ENCODE peak calls at places on chromosome 18, in four cellular contexts. One of them, this sample, is unnamed.

GRCh38 chr18:55406374-55407045 is 181.5 kb downstream of the TCF4 start:
- DNase-seq in GM12878: no peak
- DNase-seq in HepG2: no peak
- DNase-seq in K562: no peak
- DNase-seq in this sample: no peak

GRCh38 chr18:75154997-75155396 is 53.9 kb downstream of the PTGR3 start:
- DNase-seq in GM12878: no peak
- DNase-seq in HepG2: no peak
- DNase-seq in K562: no peak
- DNase-seq in this sample: no peak

GRCh38 chr18:55839350-55839749 is 251.4 kb upstream of the TCF4 start:
- DNase-seq in GM12878: no peak
- DNase-seq in HepG2: no peak
- DNase-seq in K562: no peak
- DNase-seq in this sample: no peak

GRCh38 chr18:10094154-10094553 is 180.3 kb downstream of the VAPA start:
- DNase-seq in GM12878: no peak
- DNase-seq in HepG2: no peak
- DNase-seq in K562: no peak
- DNase-seq in this sample: no peak

GRCh38 chr18:35581555-35582309 is at the start of gene GALNT1:
- DNase-seq in GM12878: no peak
- DNase-seq in HepG2: no peak
- DNase-seq in K562: peak
- DNase-seq in this sample: peak

GRCh38 chr18:6878881-6879280 is 149.4 kb downstream of the ARHGAP28 start:
- DNase-seq in GM12878: no peak
- DNase-seq in HepG2: no peak
- DNase-seq in K562: no peak
- DNase-seq in this sample: no peak

GRCh38 chr18:74478316-74478715 is 17.8 kb upstream of the CNDP2 start:
- DNase-seq in GM12878: no peak
- DNase-seq in HepG2: no peak
- DNase-seq in K562: no peak
- DNase-seq in this sample: no peak

GRCh38 chr18:21777814-21778213 is 37.2 kb downstream of the MIB1 start:
- DNase-seq in GM12878: peak
- DNase-seq in HepG2: no peak
- DNase-seq in K562: no peak
- DNase-seq in this sample: no peak

GRCh38 chr18:5894613-5895299 is 566 bp downstream of the TMEM200C start:
- DNase-seq in GM12878: no peak
- DNase-seq in HepG2: no peak
- DNase-seq in K562: no peak
- DNase-seq in this sample: peak

GRCh38 chr18:14014456-14014855 is 99.1 kb upstream of the MC2R start:
- DNase-seq in GM12878: no peak
- DNase-seq in HepG2: no peak
- DNase-seq in K562: no peak
- DNase-seq in this sample: no peak

GRCh38 chr18:8661754-8662573 is 43.4 kb upstream of the MTCL1 start:
- DNase-seq in GM12878: no peak
- DNase-seq in HepG2: no peak
- DNase-seq in K562: peak
- DNase-seq in this sample: peak

GRCh38 chr18:410103-410502 is 90.4 kb downstream of the COLEC12 start:
- DNase-seq in GM12878: no peak
- DNase-seq in HepG2: no peak
- DNase-seq in K562: no peak
- DNase-seq in this sample: no peak

GRCh38 chr18:53441761-53442414 is 782.6 kb downstream of the MBD2 start:
- DNase-seq in GM12878: no peak
- DNase-seq in HepG2: no peak
- DNase-seq in K562: no peak
- DNase-seq in this sample: no peak

GRCh38 chr18:35174093-35174731 is 66.6 kb upstream of the ZNF397 start:
- DNase-seq in GM12878: peak
- DNase-seq in HepG2: no peak
- DNase-seq in K562: peak
- DNase-seq in this sample: no peak

GRCh38 chr18:54950221-54950620 is 9.0 kb downstream of the CCDC68 start:
- DNase-seq in GM12878: no peak
- DNase-seq in HepG2: peak
- DNase-seq in K562: no peak
- DNase-seq in this sample: no peak

GRCh38 chr18:56990678-56991077 is 156.2 kb upstream of the BOD1L2 start:
- DNase-seq in GM12878: no peak
- DNase-seq in HepG2: no peak
- DNase-seq in K562: no peak
- DNase-seq in this sample: no peak

GRCh38 chr18:48060346-48060745 is 129.9 kb upstream of the SMAD2 start:
- DNase-seq in GM12878: no peak
- DNase-seq in HepG2: no peak
- DNase-seq in K562: no peak
- DNase-seq in this sample: no peak

GRCh38 chr18:49650426-49650891 is 88.6 kb downstream of the LIPG start:
- DNase-seq in GM12878: no peak
- DNase-seq in HepG2: no peak
- DNase-seq in K562: no peak
- DNase-seq in this sample: no peak

GRCh38 chr18:47545613-47546012 is 294.2 kb upstream of the SKOR2 start:
- DNase-seq in GM12878: no peak
- DNase-seq in HepG2: peak
- DNase-seq in K562: no peak
- DNase-seq in this sample: peak

DNA sequence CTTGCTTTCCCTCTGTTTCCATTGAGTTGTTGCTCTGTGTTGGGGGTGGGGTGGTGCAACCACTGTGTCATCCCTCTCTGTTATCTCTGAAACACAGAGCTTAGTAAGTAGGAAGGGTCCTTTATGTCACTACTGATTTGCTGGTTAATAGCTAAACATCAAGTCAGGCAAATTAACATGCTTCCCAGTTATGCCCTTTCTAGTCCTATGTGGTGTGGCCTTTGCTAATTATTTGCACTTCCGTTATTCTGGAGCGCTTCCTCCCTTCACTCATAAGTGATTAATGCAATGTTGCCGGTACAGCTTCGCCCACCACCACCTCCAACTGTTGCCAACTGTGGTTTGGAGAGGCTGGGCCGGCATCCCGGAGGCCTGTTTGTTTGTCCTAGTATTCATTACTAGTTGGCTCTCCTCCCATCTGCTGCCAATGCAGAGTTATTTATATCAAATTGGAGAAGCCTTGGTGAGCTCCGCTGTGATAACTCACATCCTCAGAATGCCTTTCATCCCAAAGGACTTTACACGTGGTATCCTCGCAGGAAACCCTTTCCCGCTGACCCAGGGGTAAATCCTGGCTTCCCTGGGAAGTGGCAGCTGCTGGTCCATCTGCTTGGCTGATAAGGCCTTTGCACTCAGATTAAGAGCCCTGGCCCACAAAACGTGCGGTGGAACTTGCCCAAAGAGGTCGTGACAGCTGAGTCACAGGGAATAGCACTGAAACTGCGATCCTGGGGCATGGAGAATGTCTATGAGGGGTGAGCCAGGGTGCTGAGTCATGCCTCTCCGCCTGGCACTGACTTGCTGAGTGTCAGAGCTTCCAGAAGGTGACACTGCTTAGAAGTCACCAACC is 72.1 kb upstream of the ZCCHC2 start:
- DNase-seq in GM12878: no peak
- DNase-seq in HepG2: peak
- DNase-seq in K562: peak
- DNase-seq in this sample: no peak
- TF ChIP-seq NR2C2 in GM12878: no peak
- TF ChIP-seq NR2C2 in HepG2: no peak
- TF ChIP-seq NR2C2 in K562: peak
- TF ChIP-seq NR2C2 in this sample: no peak

GRCh38 chr18:61851940-61852451 is 40.8 kb downstream of the RNF152 start:
- DNase-seq in GM12878: no peak
- DNase-seq in HepG2: no peak
- DNase-seq in K562: no peak
- DNase-seq in this sample: no peak

GRCh38 chr18:61852496-61852895 is 40.3 kb downstream of the RNF152 start:
- DNase-seq in GM12878: no peak
- DNase-seq in HepG2: no peak
- DNase-seq in K562: no peak
- DNase-seq in this sample: no peak

GRCh38 chr18:61847164-61847791 is 45.5 kb downstream of the RNF152 start:
- DNase-seq in GM12878: peak
- DNase-seq in HepG2: no peak
- DNase-seq in K562: no peak
- DNase-seq in this sample: no peak

GRCh38 chr18:61851279-61851678 is 41.5 kb downstream of the RNF152 start:
- DNase-seq in GM12878: no peak
- DNase-seq in HepG2: no peak
- DNase-seq in K562: no peak
- DNase-seq in this sample: no peak

DNA sequence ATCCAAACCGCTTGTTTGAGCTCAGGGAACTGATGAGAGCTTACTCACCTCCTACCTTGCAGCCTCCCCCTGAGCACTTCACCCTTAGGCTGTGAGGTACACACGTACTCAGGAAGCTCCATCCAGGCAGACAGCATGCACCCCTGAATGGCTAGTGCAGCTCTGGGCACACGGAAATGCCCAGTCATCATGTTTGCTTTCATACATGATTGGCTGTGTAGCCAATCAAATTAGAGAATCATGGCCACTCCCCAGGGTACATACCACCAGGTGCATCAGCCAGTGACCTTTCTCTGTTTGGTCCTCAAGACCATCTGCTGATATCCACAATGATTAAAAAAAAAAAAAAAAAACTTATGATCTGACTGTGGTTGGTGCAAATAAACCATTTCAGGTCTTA is 42.1 kb downstream of the RNF152 start:
- DNase-seq in GM12878: no peak
- DNase-seq in HepG2: no peak
- DNase-seq in K562: no peak
- DNase-seq in this sample: no peak
- TF ChIP-seq TCF7 in GM12878: no peak
- TF ChIP-seq TCF7 in HepG2: no peak
- TF ChIP-seq TCF7 in K562: no peak
- TF ChIP-seq TCF7 in this sample: no peak

DNA sequence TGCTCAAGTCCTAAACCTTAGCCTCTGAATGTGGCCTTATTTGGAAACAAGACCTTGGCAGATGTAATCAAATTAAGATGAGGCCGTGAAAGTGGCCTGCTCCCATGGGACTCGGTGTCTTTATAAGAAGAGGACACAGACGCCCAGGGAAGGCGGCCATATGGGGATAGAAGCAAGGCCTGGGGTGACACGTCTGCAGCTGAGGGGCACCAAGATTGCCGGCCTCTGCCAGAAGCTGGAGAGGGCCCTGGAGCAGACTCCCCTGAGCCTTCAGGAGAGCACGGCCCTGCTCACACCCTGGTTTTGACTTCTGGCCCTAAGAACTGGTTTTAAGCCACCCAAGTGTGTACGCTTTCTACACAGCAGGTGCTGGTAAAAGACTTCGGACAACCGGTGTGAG is 29.2 kb upstream of the SALL3 start:
- DNase-seq in GM12878: no peak
- DNase-seq in HepG2: no peak
- DNase-seq in K562: no peak
- DNase-seq in this sample: no peak
- TF ChIP-seq CREM in GM12878: no peak
- TF ChIP-seq CREM in HepG2: no peak
- TF ChIP-seq CREM in K562: no peak
- TF ChIP-seq CREM in this sample: no peak

GRCh38 chr18:25329783-25330182 is 22.2 kb downstream of the ZNF521 start:
- DNase-seq in GM12878: no peak
- DNase-seq in HepG2: no peak
- DNase-seq in K562: no peak
- DNase-seq in this sample: no peak
- TF ChIP-seq NR2C2 in GM12878: no peak
- TF ChIP-seq NR2C2 in HepG2: no peak
- TF ChIP-seq NR2C2 in K562: no peak
- TF ChIP-seq NR2C2 in this sample: no peak

DNA sequence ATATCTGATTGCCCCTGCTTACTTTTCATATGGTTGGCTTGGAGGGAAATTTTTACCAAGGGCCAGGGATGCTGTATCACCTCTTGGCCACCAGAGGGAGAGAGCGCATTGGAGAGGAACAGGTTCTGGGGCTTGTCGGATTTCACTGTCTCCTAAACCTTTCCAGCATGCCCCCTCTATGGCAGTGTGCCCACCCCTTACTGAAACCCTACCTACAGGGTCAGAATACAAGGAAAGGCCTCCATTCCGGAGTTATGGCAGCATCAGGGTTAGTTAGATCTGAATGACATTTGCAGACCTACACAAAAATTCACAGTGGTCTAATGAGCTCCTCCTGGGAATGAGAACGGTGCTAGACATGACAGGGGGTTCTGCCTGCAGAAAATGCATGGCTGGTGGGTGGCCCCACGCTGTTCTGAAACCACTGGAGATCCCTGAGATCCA is 5.8 kb downstream of the SLC14A2 start:
- DNase-seq in GM12878: no peak
- DNase-seq in HepG2: peak
- DNase-seq in K562: peak
- DNase-seq in this sample: peak
- TF ChIP-seq TCF7 in GM12878: no peak
- TF ChIP-seq TCF7 in HepG2: no peak
- TF ChIP-seq TCF7 in K562: no peak
- TF ChIP-seq TCF7 in this sample: no peak

GRCh38 chr18:58937204-58937603 is 72.5 kb downstream of the ZNF532 start:
- DNase-seq in GM12878: no peak
- DNase-seq in HepG2: no peak
- DNase-seq in K562: no peak
- DNase-seq in this sample: no peak
- TF ChIP-seq CREM in GM12878: no peak
- TF ChIP-seq CREM in HepG2: no peak
- TF ChIP-seq CREM in K562: no peak
- TF ChIP-seq CREM in this sample: no peak

DNA sequence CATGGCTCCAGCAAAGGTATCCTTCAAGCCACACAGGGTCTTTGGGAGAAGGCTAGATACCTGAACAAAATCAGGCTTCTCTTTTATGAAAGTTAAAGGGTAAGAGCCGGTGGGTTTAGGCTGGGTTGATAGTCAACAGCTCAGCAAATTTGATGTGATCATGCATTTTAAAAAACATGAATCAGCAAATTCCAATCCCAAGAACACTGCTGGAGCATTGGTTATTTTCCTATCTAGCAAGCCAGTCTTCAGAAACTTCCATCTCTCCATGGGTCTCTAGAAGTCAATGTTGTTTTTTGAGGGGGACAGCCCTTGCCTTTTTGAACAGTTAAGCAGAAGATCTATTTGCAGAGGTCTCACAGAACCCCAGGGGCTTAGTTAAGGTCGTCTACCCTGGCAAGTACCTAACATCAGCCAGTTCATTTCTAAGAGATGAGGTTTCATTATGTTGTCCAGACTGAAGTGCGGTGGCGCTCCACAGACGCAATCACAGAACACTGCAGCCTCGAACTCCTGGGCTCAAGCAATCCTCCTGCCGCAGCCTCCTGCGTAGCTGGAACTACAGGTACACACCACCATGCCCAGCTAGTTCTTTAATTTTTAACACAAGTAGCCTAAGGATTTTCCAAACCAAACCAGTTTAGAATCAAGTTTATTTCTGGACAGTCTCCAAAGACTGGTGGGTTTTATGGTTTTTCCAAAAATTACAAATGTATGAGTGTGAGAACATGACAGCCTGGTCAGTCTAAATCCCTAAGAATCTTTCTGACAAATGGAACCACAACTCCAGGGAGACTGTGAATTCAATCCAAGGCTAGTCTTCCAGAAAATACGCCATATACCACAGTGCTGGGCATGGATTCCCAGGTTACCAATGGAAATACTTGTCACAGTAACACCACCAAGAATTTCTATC is 4.1 kb upstream of the ZCCHC2 start:
- DNase-seq in GM12878: no peak
- DNase-seq in HepG2: no peak
- DNase-seq in K562: peak
- DNase-seq in this sample: no peak
- TF ChIP-seq NR2C2 in GM12878: no peak
- TF ChIP-seq NR2C2 in HepG2: no peak
- TF ChIP-seq NR2C2 in K562: no peak
- TF ChIP-seq NR2C2 in this sample: no peak